ENCODE peak calls at places on chromosomes 4 and X, in six cellular contexts. Z is progenitor cell of endocrine pancreas, K is nephron progenitor cell, G is upper lobe of left lung, V is heart right ventricle, F is MCF 10A. M is an unnamed sample.

GRCh38 chr4:112523008-112523440 is 7.0 kb upstream of the NEUROG2 start:
- DNase-seq in F (no peak), G (peak; percentile 89), K (peak; percentile 67), Z (no peak), V (no peak), M (no peak)

GRCh38 chr4:86019362-86019761 is 340.5 kb downstream of the MAPK10 start:
- DNase-seq in G (no peak), Z (no peak), F (no peak), V (no peak), K (no peak), M (no peak)

GRCh38 chr4:34108456-34108855 is 2135.9 kb downstream of the ARAP2 start:
- DNase-seq in V (no peak), Z (no peak), F (no peak), K (no peak), G (no peak), M (no peak)

GRCh38 chrX:156003486-156004185 is 6.1 kb downstream of the IL9R start:
- DNase-seq in V (no peak), Z (no peak), F (no peak), K (no peak), G (peak; percentile 47), M (no peak)

GRCh38 chr4:180932365-180933001 is 1310.7 kb upstream of the TENM3 start:
- DNase-seq in Z (no peak), K (no peak), V (no peak), G (no peak), F (no peak), M (no peak)

GRCh38 chrX:131783555-131784338 is 239.4 kb upstream of the STK26 start:
- DNase-seq in F (peak; percentile 94), G (no peak), K (no peak), Z (no peak), V (no peak), M (peak; percentile 62)

GRCh38 chr4:17786567-17786966 is 5.1 kb upstream of the FAM184B start:
- DNase-seq in G (no peak), K (no peak), V (no peak), F (no peak), Z (no peak), M (no peak)

GRCh38 chr4:7276538-7276937 is 84.2 kb downstream of the SORCS2 start:
- DNase-seq in F (no peak), V (no peak), K (no peak), Z (no peak), G (no peak), M (no peak)

GRCh38 chr4:34182346-34182745 is 2062.0 kb downstream of the ARAP2 start:
- DNase-seq in G (no peak), F (peak; percentile 59), Z (no peak), V (no peak), K (no peak), M (no peak)

GRCh38 chr4:3418029-3418762 is 23.6 kb upstream of the HGFAC start:
- DNase-seq in Z (no peak), F (no peak), K (no peak), V (peak; percentile 24), G (peak; percentile 69), M (no peak)

GRCh38 chrX:48919360-48919821 is 567 bp upstream of the PIM2 start:
- DNase-seq in K (no peak), V (no peak), F (no peak), G (no peak), Z (no peak), M (no peak)

GRCh38 chr4:7759221-7759620 is 180.4 kb downstream of the AFAP1 start:
- DNase-seq in G (no peak), K (no peak), F (no peak), V (no peak), Z (no peak), M (no peak)

GRCh38 chrX:19245711-19246269 is 97.9 kb upstream of the PDHA1 start:
- DNase-seq in F (peak; percentile 24), V (no peak), K (no peak), Z (no peak), G (no peak), M (no peak)

GRCh38 chr4:13328591-13328990 is 155.5 kb downstream of the RAB28 start:
- DNase-seq in V (no peak), K (no peak), F (no peak), Z (no peak), G (no peak), M (no peak)

GRCh38 chr4:169103966-169104412 is 93.9 kb upstream of the CBR4 start:
- DNase-seq in K (no peak), F (peak; percentile 9), V (no peak), Z (no peak), G (no peak), M (no peak)

GRCh38 chr4:90349632-90350031 is 222.4 kb downstream of the CCSER1 start:
- DNase-seq in F (no peak), K (no peak), V (no peak), G (no peak), Z (no peak), M (no peak)

GRCh38 chr4:151599876-151600275 is 160.9 kb downstream of the GATB start:
- DNase-seq in K (no peak), V (no peak), Z (no peak), G (no peak), F (peak; percentile 6), M (no peak)

GRCh38 chrX:71102292-71102691 is 4.2 kb downstream of the CXorf65 start:
- DNase-seq in Z (no peak), K (no peak), V (no peak), F (no peak), G (no peak), M (peak; percentile 11)

GRCh38 chrX:114774691-114775090 is 190.8 kb downstream of the HTR2C start:
- DNase-seq in G (no peak), V (no peak), K (no peak), F (no peak), Z (no peak), M (no peak)
- TF ChIP-seq CTCF in G (no peak), V (no peak), K (peak; percentile 8), F (no peak), Z (peak; percentile 10), M (no peak)

GRCh38 chrX:23634181-23634580 is 33.1 kb upstream of the PRDX4 start:
- DNase-seq in G (no peak), K (no peak), F (peak; percentile 15), Z (no peak), V (no peak), M (no peak)
- TF ChIP-seq CTCF in G (no peak), K (no peak), F (peak; percentile 35), Z (peak; percentile 35), V (no peak), M (no peak)

DNA sequence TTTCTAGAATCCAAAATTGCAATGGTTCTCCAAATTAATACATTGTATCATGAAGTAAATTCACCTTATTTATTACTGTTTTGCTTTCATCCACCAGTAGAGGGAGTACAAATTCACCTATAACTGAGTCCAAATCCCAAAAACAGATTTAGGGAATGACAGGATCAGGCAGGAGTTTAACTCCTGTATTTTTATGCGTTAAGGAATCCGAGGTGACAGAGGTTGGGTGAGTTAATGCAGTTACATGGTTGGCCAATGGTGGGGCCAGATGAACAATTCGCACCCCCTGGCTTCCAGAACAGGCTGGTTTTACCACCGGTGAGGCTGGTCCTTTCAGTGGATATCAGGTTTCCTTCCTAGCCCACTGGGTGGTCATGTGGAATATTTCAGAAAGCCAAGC is 82.4 kb downstream of the MTNR1A start:
- DNase-seq in K (peak; percentile 22), G (no peak), F (peak; percentile 56), V (no peak), Z (no peak), M (no peak)
- TF ChIP-seq CTCF in K (peak; percentile 54), G (peak; percentile 53), F (peak; percentile 52), V (peak; percentile 50), Z (peak; percentile 72), M (no peak)

DNA sequence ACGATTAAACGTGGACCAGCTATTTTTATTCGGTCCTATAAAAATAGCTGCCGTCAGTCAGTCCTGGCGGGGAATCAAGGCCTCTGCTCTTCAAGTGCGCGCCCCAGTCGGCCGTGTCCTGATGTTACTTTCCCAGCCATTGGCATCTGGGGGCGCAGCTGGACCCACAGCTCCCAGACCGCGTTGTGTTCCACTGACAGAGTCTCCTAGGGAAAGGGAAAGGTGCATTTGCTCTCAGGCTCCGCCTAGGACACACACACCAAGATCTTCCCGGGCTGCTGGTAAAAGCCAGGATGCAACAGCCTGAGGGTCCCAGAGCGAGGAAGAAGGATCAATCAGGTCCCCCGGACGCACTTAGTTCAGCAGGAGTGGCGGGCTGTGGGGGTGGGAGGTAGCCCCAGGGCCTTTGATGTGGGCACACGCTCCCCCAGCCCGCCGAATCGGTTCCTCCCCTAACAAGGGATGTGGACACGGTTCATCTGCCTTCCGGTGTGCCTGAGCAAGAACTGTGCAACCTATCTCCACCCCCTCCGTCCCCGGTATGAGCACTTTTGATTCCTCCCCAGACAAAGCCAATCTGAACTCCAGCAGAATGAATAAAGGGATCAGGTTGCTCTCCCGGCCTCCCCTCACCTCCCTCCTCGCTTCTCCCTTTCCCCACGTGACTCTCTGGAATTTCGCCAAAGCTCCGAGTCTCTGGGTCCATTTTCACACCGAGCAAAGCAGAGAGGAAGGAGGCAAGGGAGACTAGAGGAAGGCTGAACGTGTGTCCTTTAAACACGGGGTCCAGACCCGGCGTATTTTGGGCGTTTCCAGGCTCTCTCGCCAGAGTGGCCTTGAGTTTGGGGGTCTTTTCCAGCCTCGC is 626 bp upstream of the FRAS1 start:
- DNase-seq in G (peak; percentile 59), K (peak; percentile 71), F (peak; percentile 98), V (peak; percentile 53), Z (peak; percentile 46), M (peak; percentile 70)
- TF ChIP-seq CTCF in G (no peak), K (no peak), F (no peak), V (no peak), Z (peak; percentile 36), M (no peak)

GRCh38 chrX:38205037-38205436 is 15.6 kb downstream of the SRPX start:
- DNase-seq in Z (no peak), V (no peak), G (no peak), K (no peak), F (no peak), M (no peak)

GRCh38 chrX:38206542-38206941 is 14.1 kb downstream of the SRPX start:
- DNase-seq in F (no peak), Z (no peak), V (no peak), G (no peak), K (no peak), M (no peak)

DNA sequence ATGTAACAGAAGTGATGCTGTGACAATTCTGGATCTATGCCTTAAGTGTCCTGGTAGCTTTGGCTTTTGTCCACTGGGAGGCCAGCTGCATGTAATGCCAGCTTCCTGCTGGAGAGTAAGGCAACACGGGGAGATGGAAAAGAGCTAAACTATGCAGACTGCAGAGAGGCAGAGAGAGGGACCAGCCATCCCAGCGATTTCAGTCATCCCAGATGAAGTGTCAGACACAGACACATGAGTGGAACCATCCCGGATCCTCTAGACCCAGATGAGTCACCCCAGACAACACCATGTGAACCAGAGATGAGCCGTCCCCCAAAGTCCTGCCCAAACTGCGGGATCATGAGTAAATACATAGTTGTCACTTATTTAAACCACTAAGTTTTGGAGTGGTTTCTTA is 14.6 kb downstream of the SRPX start:
- DNase-seq in G (no peak), V (no peak), K (no peak), F (no peak), Z (no peak), M (no peak)
- TF ChIP-seq CTCF in G (no peak), V (no peak), K (no peak), F (no peak), Z (no peak), M (no peak)

GRCh38 chrX:68945603-68946228 is 116.9 kb downstream of the EFNB1 start:
- DNase-seq in V (no peak), K (no peak), F (peak; percentile 68), Z (peak; percentile 8), G (no peak), M (no peak)
- TF ChIP-seq CTCF in V (peak; percentile 24), K (no peak), F (peak; percentile 50), Z (peak; percentile 28), G (peak; percentile 14), M (no peak)

GRCh38 chr4:128159967-128160366 is 98.9 kb downstream of the LARP1B start:
- DNase-seq in K (no peak), G (no peak), V (no peak), Z (no peak), F (peak; percentile 56), M (no peak)
- TF ChIP-seq CTCF in K (no peak), G (no peak), V (no peak), Z (no peak), F (no peak), M (no peak)

M was measured in omental fat pad.